ENCODE peak calls at places on chromosomes 7 and 10, in six cellular contexts. B is anterior cingulate cortex, T is astrocyte, N is NCI-H2171, L is cardiac septum, U is NCI-H1048. R is an unnamed sample.

GRCh38 chr10:30931094-30931493 is 100.6 kb downstream of the ZNF438 start:
- DNase-seq in B (no peak), T (no peak), N (no peak), L (no peak), U (no peak), R (no peak)

GRCh38 chr7:158650821-158651225 is 53.8 kb downstream of the NCAPG2 start:
- DNase-seq in B (no peak), T (peak; percentile 81), N (no peak), L (no peak), U (no peak), R (no peak)

GRCh38 chr10:89645742-89646172 is 715 bp upstream of the PANK1 start:
- DNase-seq in B (no peak), T (no peak), N (no peak), L (no peak), U (no peak), R (peak; percentile 8)

GRCh38 chr10:17262502-17262901 is 34.5 kb downstream of the VIM start:
- DNase-seq in B (no peak), T (no peak), N (no peak), L (no peak), U (no peak), R (no peak)

GRCh38 chr7:117124585-117125220 is 171.4 kb downstream of the ST7 start:
- DNase-seq in B (no peak), T (peak; percentile 95), N (no peak), L (no peak), U (no peak), R (peak; percentile 66)

GRCh38 chr10:6643962-6644361 is 63.9 kb upstream of the PRKCQ start:
- DNase-seq in B (no peak), T (no peak), N (no peak), L (no peak), U (no peak), R (no peak)

GRCh38 chr10:97043563-97043855 is 142.2 kb downstream of the SLIT1 start:
- DNase-seq in B (no peak), T (no peak), N (no peak), L (no peak), U (no peak), R (no peak)

GRCh38 chr10:69360485-69361302 is 56.0 kb downstream of the TACR2 start:
- DNase-seq in B (no peak), T (peak; percentile 92), N (no peak), L (no peak), U (no peak), R (peak; percentile 95)

GRCh38 chr7:84106291-84106690 is 88.3 kb downstream of the SEMA3A start:
- DNase-seq in B (no peak), T (no peak), N (no peak), L (no peak), U (no peak), R (no peak)

GRCh38 chr10:78193189-78193588 is 159.5 kb downstream of the RPS24 start:
- DNase-seq in B (no peak), T (no peak), N (no peak), L (no peak), U (no peak), R (no peak)

GRCh38 chr7:32102432-32102851 is 32.2 kb upstream of the PDE1C start:
- DNase-seq in B (no peak), T (no peak), N (no peak), L (no peak), U (no peak), R (no peak)

GRCh38 chr10:127145173-127145572 is 51.2 kb downstream of the INSYN2A start:
- DNase-seq in B (no peak), T (peak; percentile 44), N (no peak), L (peak; percentile 22), U (no peak), R (no peak)

GRCh38 chr7:131106681-131107342 is 220.9 kb upstream of the MKLN1 start:
- DNase-seq in B (peak; percentile 61), T (no peak), N (peak; percentile 20), L (no peak), U (no peak), R (peak; percentile 49)

GRCh38 chr7:128836729-128837348 is 6.6 kb downstream of the FLNC start:
- DNase-seq in B (no peak), T (no peak), N (no peak), L (no peak), U (no peak), R (no peak)

GRCh38 chr7:128796325-128796724 is 4.6 kb downstream of the CCDC136 start:
- DNase-seq in B (no peak), T (peak; percentile 89), N (no peak), L (no peak), U (no peak), R (no peak)